ENCODE peak calls at places on chromosomes 6 and 20, in seven cellular contexts. One of them, this sample, is unnamed.

GRCh38 chr6:154606457-154606856 is 96.0 kb upstream of the CNKSR3 start:
- DNase-seq in hepatocyte: no peak
- DNase-seq in mammary epithelial cell: peak; percentile 96
- DNase-seq in psoas muscle: no peak
- DNase-seq in effector memory CD4-positive, alpha-beta T cell: peak; percentile 25
- DNase-seq in upper lobe of right lung: no peak
- DNase-seq in upper lobe of left lung: no peak
- DNase-seq in this sample: peak; percentile 76

GRCh38 chr20:35002426-35003210 is 47.0 kb downstream of the MYH7B start:
- DNase-seq in hepatocyte: no peak
- DNase-seq in mammary epithelial cell: no peak
- DNase-seq in psoas muscle: peak; percentile 8
- DNase-seq in effector memory CD4-positive, alpha-beta T cell: no peak
- DNase-seq in upper lobe of right lung: no peak
- DNase-seq in upper lobe of left lung: no peak
- DNase-seq in this sample: no peak

GRCh38 chr6:163338671-163339405 is 75.7 kb upstream of the QKI start:
- DNase-seq in hepatocyte: no peak
- DNase-seq in mammary epithelial cell: no peak
- DNase-seq in psoas muscle: peak; percentile 56
- DNase-seq in effector memory CD4-positive, alpha-beta T cell: no peak
- DNase-seq in upper lobe of right lung: no peak
- DNase-seq in upper lobe of left lung: no peak
- DNase-seq in this sample: no peak

GRCh38 chr6:105601541-105602174 is 198.8 kb upstream of the PREP start:
- DNase-seq in hepatocyte: peak; percentile 28
- DNase-seq in mammary epithelial cell: peak; percentile 100
- DNase-seq in psoas muscle: peak; percentile 71
- DNase-seq in effector memory CD4-positive, alpha-beta T cell: no peak
- DNase-seq in upper lobe of right lung: peak; percentile 62
- DNase-seq in upper lobe of left lung: peak; percentile 75
- DNase-seq in this sample: no peak

GRCh38 chr20:18377896-18378481 is 88.8 kb downstream of the DZANK1 start:
- DNase-seq in hepatocyte: no peak
- DNase-seq in mammary epithelial cell: no peak
- DNase-seq in psoas muscle: no peak
- DNase-seq in effector memory CD4-positive, alpha-beta T cell: no peak
- DNase-seq in upper lobe of right lung: no peak
- DNase-seq in upper lobe of left lung: no peak
- DNase-seq in this sample: no peak

GRCh38 chr6:131368077-131368911 is 204.7 kb upstream of the ARG1 start:
- DNase-seq in hepatocyte: peak; percentile 28
- DNase-seq in mammary epithelial cell: no peak
- DNase-seq in psoas muscle: peak; percentile 20
- DNase-seq in effector memory CD4-positive, alpha-beta T cell: no peak
- DNase-seq in upper lobe of right lung: peak; percentile 67
- DNase-seq in upper lobe of left lung: peak; percentile 66
- DNase-seq in this sample: no peak

GRCh38 chr20:1734269-1734858 is 76.8 kb upstream of the SIRPG start:
- DNase-seq in hepatocyte: no peak
- DNase-seq in mammary epithelial cell: peak; percentile 36
- DNase-seq in psoas muscle: no peak
- DNase-seq in effector memory CD4-positive, alpha-beta T cell: no peak
- DNase-seq in upper lobe of right lung: no peak
- DNase-seq in upper lobe of left lung: no peak
- DNase-seq in this sample: peak; percentile 45

GRCh38 chr20:44765647-44766367 is 20.1 kb downstream of the KCNK15 start:
- DNase-seq in hepatocyte: no peak
- DNase-seq in mammary epithelial cell: peak; percentile 56
- DNase-seq in psoas muscle: no peak
- DNase-seq in effector memory CD4-positive, alpha-beta T cell: no peak
- DNase-seq in upper lobe of right lung: no peak
- DNase-seq in upper lobe of left lung: no peak
- DNase-seq in this sample: no peak

GRCh38 chr6:80480478-80481157 is 374.1 kb downstream of the BCKDHB start:
- DNase-seq in hepatocyte: no peak
- DNase-seq in mammary epithelial cell: no peak
- DNase-seq in psoas muscle: no peak
- DNase-seq in effector memory CD4-positive, alpha-beta T cell: no peak
- DNase-seq in upper lobe of right lung: no peak
- DNase-seq in upper lobe of left lung: no peak
- DNase-seq in this sample: no peak

DNA sequence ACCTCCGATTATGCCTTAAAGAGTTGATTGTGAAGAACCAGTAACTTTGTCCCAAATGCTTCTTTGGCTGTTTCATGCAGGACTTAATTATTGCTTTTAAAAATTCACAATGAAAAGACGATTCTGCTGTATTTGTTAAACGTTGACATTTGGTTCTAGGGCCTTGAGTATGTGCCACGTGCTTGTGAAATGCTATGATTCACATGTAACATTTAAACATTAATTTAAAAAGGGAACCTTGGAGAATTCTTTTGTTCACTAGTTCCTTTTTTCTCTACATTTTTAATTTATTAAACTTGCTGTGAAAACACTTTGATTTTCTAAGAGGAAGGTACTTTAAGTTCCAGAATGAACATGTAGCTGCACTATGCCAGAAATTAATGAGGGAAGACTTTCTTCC is 9.5 kb downstream of the GZF1 start:
- DNase-seq in hepatocyte: no peak
- DNase-seq in mammary epithelial cell: no peak
- DNase-seq in psoas muscle: no peak
- DNase-seq in effector memory CD4-positive, alpha-beta T cell: no peak
- DNase-seq in upper lobe of right lung: no peak
- DNase-seq in upper lobe of left lung: no peak
- DNase-seq in this sample: no peak
- H3K36me3 ChIP-seq in hepatocyte: no peaks in the 10 kb centered on the region
- H3K36me3 ChIP-seq in mammary epithelial cell: peaks cover 42% of the 10 kb centered on the region
- H3K36me3 ChIP-seq in psoas muscle: peaks cover 86% of the 10 kb centered on the region
- H3K36me3 ChIP-seq in effector memory CD4-positive, alpha-beta T cell: peaks cover 55% of the 10 kb centered on the region
- H3K36me3 ChIP-seq in upper lobe of right lung: peaks cover 74% of the 10 kb centered on the region
- H3K36me3 ChIP-seq in upper lobe of left lung: peaks cover 84% of the 10 kb centered on the region
- H3K36me3 ChIP-seq in this sample: peaks cover 57% of the 10 kb centered on the region

GRCh38 chr20:62642666-62643520 is 590 bp downstream of the SLCO4A1 start:
- DNase-seq in hepatocyte: no peak
- DNase-seq in mammary epithelial cell: peak; percentile 45
- DNase-seq in psoas muscle: no peak
- DNase-seq in effector memory CD4-positive, alpha-beta T cell: peak; percentile 28
- DNase-seq in upper lobe of right lung: no peak
- DNase-seq in upper lobe of left lung: peak; percentile 44
- DNase-seq in this sample: peak; percentile 61

GRCh38 chr20:62644802-62645496 is 2.6 kb downstream of the SLCO4A1 start:
- DNase-seq in hepatocyte: no peak
- DNase-seq in mammary epithelial cell: no peak
- DNase-seq in psoas muscle: no peak
- DNase-seq in effector memory CD4-positive, alpha-beta T cell: no peak
- DNase-seq in upper lobe of right lung: no peak
- DNase-seq in upper lobe of left lung: no peak
- DNase-seq in this sample: no peak

GRCh38 chr20:62641749-62642665 is at the start of gene SLCO4A1:
- DNase-seq in hepatocyte: peak; percentile 75
- DNase-seq in mammary epithelial cell: peak; percentile 39
- DNase-seq in psoas muscle: peak; percentile 85
- DNase-seq in effector memory CD4-positive, alpha-beta T cell: peak; percentile 77
- DNase-seq in upper lobe of right lung: peak; percentile 82
- DNase-seq in upper lobe of left lung: peak; percentile 82
- DNase-seq in this sample: peak; percentile 81

GRCh38 chr20:62644044-62644795 is 1.9 kb downstream of the SLCO4A1 start:
- DNase-seq in hepatocyte: no peak
- DNase-seq in mammary epithelial cell: no peak
- DNase-seq in psoas muscle: no peak
- DNase-seq in effector memory CD4-positive, alpha-beta T cell: no peak
- DNase-seq in upper lobe of right lung: no peak
- DNase-seq in upper lobe of left lung: no peak
- DNase-seq in this sample: peak; percentile 31

GRCh38 chr20:62643521-62644043 is 1.3 kb downstream of the SLCO4A1 start:
- DNase-seq in hepatocyte: no peak
- DNase-seq in mammary epithelial cell: no peak
- DNase-seq in psoas muscle: no peak
- DNase-seq in effector memory CD4-positive, alpha-beta T cell: no peak
- DNase-seq in upper lobe of right lung: no peak
- DNase-seq in upper lobe of left lung: no peak
- DNase-seq in this sample: no peak
- H3K4me1 ChIP-seq in hepatocyte: peaks cover 12% of the 10 kb centered on the region
- H3K4me1 ChIP-seq in mammary epithelial cell: peaks cover 21% of the 10 kb centered on the region
- H3K4me1 ChIP-seq in psoas muscle: peaks cover 39% of the 10 kb centered on the region
- H3K4me1 ChIP-seq in effector memory CD4-positive, alpha-beta T cell: peaks cover 18% of the 10 kb centered on the region
- H3K4me1 ChIP-seq in upper lobe of right lung: peaks cover 12% of the 10 kb centered on the region
- H3K4me1 ChIP-seq in upper lobe of left lung: peaks cover 37% of the 10 kb centered on the region
- H3K4me1 ChIP-seq in this sample: peaks cover 25% of the 10 kb centered on the region

DNA sequence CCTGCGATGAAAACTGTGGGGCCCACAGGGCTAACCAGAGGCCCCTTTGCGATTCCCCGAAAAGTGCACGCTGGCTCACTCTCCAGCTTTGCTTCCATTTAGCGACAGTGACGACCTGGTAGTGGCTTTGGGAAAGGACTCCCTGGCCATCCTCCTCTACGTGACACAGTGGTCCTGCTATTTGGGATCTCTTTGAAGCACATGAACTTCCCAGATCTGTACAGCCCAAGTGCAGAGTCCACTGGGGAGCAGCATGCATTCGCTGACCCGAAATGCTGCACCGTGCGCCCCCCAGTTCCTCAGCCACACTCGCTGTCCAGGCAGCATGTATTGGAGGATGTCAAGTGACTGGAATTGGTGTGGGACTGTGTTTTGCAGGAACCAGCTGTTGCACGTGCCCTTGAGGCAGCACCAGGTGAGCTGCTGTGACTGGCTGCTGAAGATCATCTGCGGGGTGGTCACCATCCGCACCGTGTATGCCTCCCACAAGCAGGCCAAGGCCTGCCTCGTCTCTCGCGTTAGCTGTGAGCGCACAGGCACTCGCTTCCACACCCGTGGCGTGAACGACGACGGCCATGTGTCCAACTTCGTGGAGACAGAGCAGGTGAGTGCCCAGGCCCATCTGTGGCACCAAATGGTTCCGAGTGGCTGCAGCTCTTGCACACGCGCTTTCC is 51.6 kb downstream of the SYNJ2 start:
- DNase-seq in hepatocyte: no peak
- DNase-seq in mammary epithelial cell: no peak
- DNase-seq in psoas muscle: no peak
- DNase-seq in effector memory CD4-positive, alpha-beta T cell: no peak
- DNase-seq in upper lobe of right lung: peak; percentile 58
- DNase-seq in upper lobe of left lung: no peak
- DNase-seq in this sample: no peak
- H3K36me3 ChIP-seq in hepatocyte: no peaks in the 10 kb centered on the region
- H3K36me3 ChIP-seq in mammary epithelial cell: peaks cover 5% of the 10 kb centered on the region
- H3K36me3 ChIP-seq in psoas muscle: peaks cover 5% of the 10 kb centered on the region
- H3K36me3 ChIP-seq in effector memory CD4-positive, alpha-beta T cell: peaks cover 20% of the 10 kb centered on the region
- H3K36me3 ChIP-seq in upper lobe of right lung: no peaks in the 10 kb centered on the region
- H3K36me3 ChIP-seq in upper lobe of left lung: no peaks in the 10 kb centered on the region
- H3K36me3 ChIP-seq in this sample: peaks cover 16% of the 10 kb centered on the region

DNA sequence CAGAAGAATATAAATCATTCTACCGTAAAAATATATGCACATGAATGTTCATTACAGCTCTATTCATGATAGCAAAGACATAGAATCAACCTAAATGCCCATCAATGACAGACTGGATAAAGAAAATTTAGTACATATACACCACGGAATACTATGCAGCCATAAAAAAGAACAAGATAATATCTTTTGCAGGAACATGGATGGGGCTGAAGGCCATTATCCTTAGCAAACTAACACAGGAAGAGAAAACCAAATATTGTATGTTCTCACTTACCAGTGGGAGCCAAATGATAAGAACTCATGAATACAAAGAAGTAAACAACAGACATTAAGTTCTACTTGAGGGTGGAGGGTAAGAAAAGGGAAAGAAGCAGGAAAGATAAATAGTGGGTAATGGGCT is 8.4 kb downstream of the KHDC1L start:
- DNase-seq in hepatocyte: no peak
- DNase-seq in mammary epithelial cell: no peak
- DNase-seq in psoas muscle: no peak
- DNase-seq in effector memory CD4-positive, alpha-beta T cell: no peak
- DNase-seq in upper lobe of right lung: no peak
- DNase-seq in upper lobe of left lung: no peak
- DNase-seq in this sample: no peak
- H3K4me1 ChIP-seq in hepatocyte: no peaks in the 10 kb centered on the region
- H3K4me1 ChIP-seq in mammary epithelial cell: no peaks in the 10 kb centered on the region
- H3K4me1 ChIP-seq in psoas muscle: no peaks in the 10 kb centered on the region
- H3K4me1 ChIP-seq in effector memory CD4-positive, alpha-beta T cell: no peaks in the 10 kb centered on the region
- H3K4me1 ChIP-seq in upper lobe of right lung: no peaks in the 10 kb centered on the region
- H3K4me1 ChIP-seq in upper lobe of left lung: no peaks in the 10 kb centered on the region
- H3K4me1 ChIP-seq in this sample: no peaks in the 10 kb centered on the region

DNA sequence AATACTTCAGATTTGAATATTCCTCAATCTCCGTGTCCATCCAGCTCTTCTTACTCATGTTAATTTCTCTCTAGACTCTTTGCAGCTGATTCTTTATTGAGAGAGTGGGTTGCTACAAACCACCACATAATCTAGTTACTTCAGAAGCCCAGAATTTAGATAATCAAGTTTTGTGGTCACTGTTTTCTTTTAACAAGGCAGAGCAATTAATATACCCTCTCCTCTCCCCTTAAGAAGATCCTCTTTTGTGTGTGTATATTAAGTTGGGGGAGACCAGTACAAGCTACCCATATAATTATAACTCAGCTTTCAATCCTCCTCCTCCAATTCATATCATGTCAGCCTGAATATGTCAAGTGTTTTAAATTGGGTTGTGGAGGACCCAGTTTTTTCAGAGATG is 95.1 kb downstream of the IRAK1BP1 start:
- DNase-seq in hepatocyte: no peak
- DNase-seq in mammary epithelial cell: no peak
- DNase-seq in psoas muscle: no peak
- DNase-seq in effector memory CD4-positive, alpha-beta T cell: no peak
- DNase-seq in upper lobe of right lung: no peak
- DNase-seq in upper lobe of left lung: no peak
- DNase-seq in this sample: no peak
- H3K36me3 ChIP-seq in hepatocyte: peaks cover 3% of the 10 kb centered on the region
- H3K36me3 ChIP-seq in mammary epithelial cell: peaks cover 35% of the 10 kb centered on the region
- H3K36me3 ChIP-seq in psoas muscle: peaks cover 98% of the 10 kb centered on the region
- H3K36me3 ChIP-seq in effector memory CD4-positive, alpha-beta T cell: peaks cover 73% of the 10 kb centered on the region
- H3K36me3 ChIP-seq in upper lobe of right lung: peaks cover 95% of the 10 kb centered on the region
- H3K36me3 ChIP-seq in upper lobe of left lung: peaks cover 91% of the 10 kb centered on the region
- H3K36me3 ChIP-seq in this sample: peaks cover 48% of the 10 kb centered on the region

GRCh38 chr6:137849076-137849708 is 17.9 kb upstream of the TNFAIP3 start:
- DNase-seq in hepatocyte: no peak
- DNase-seq in mammary epithelial cell: no peak
- DNase-seq in psoas muscle: no peak
- DNase-seq in effector memory CD4-positive, alpha-beta T cell: no peak
- DNase-seq in upper lobe of right lung: no peak
- DNase-seq in upper lobe of left lung: no peak
- DNase-seq in this sample: no peak
- H3K4me1 ChIP-seq in hepatocyte: peaks cover 11% of the 10 kb centered on the region
- H3K4me1 ChIP-seq in mammary epithelial cell: peaks cover 31% of the 10 kb centered on the region
- H3K4me1 ChIP-seq in psoas muscle: no peaks in the 10 kb centered on the region
- H3K4me1 ChIP-seq in effector memory CD4-positive, alpha-beta T cell: no peaks in the 10 kb centered on the region
- H3K4me1 ChIP-seq in upper lobe of right lung: peaks cover 8% of the 10 kb centered on the region
- H3K4me1 ChIP-seq in upper lobe of left lung: peaks cover 2% of the 10 kb centered on the region
- H3K4me1 ChIP-seq in this sample: no peaks in the 10 kb centered on the region

DNA sequence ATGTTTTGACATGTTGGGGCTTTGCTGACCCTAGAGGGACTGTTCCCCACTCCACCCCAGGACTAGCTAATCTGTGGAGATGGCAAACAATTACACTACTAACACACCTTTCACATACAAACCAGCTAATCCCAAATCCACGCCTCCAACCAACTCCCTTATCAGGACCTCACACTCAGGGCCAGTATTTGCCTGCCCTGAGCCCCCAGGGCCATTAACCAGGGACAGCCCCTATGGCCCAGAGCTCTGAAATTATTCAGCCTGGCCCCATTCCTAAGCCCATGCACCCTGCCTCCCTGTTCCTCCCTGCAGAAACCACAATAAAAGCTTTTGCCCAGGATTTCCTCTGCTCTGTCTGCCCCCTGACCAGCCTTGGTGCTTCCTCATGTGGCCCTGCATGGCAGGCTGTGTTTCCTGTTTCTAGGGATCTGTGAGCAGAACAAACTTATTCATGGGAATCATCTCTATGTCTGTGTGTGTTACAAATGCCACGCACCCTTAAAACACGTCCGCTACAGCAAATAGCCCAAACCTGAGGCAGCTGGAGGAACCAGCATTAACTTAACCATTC is 121.2 kb downstream of the PXDC1 start:
- DNase-seq in hepatocyte: no peak
- DNase-seq in mammary epithelial cell: no peak
- DNase-seq in psoas muscle: no peak
- DNase-seq in effector memory CD4-positive, alpha-beta T cell: no peak
- DNase-seq in upper lobe of right lung: no peak
- DNase-seq in upper lobe of left lung: no peak
- DNase-seq in this sample: no peak
- H3K36me3 ChIP-seq in hepatocyte: no peaks in the 10 kb centered on the region
- H3K36me3 ChIP-seq in mammary epithelial cell: no peaks in the 10 kb centered on the region
- H3K36me3 ChIP-seq in psoas muscle: no peaks in the 10 kb centered on the region
- H3K36me3 ChIP-seq in effector memory CD4-positive, alpha-beta T cell: no peaks in the 10 kb centered on the region
- H3K36me3 ChIP-seq in upper lobe of right lung: no peaks in the 10 kb centered on the region
- H3K36me3 ChIP-seq in upper lobe of left lung: no peaks in the 10 kb centered on the region
- H3K36me3 ChIP-seq in this sample: no peaks in the 10 kb centered on the region

This sample was measured in CD4-positive, alpha-beta memory T cell.